ENCODE peak calls at places on chromosomes 13 and 19, in six cellular contexts. F, H, E, L, I and Y are unnamed samples. For H4K20me1, the result is how much of the 10 kb centered on the place peaks cover.

GRCh38 chr19:28913626-28914025 is 299.3 kb downstream of the UQCRFS1 start:
- DNase-seq in F (no peak), H (no peak), E (no peak), L (no peak), I (no peak), Y (no peak)

GRCh38 chr19:38839816-38840582 is 8.4 kb upstream of the ECH1 start:
- DNase-seq in F (no peak), H (no peak), E (peak), L (no peak), I (no peak), Y (no peak)

GRCh38 chr13:107276936-107277335 is 709.0 kb upstream of the ARGLU1 start:
- DNase-seq in F (no peak), H (no peak), E (peak), L (no peak), I (no peak), Y (no peak)

GRCh38 chr13:108915095-108915633 is 285.8 kb downstream of the MYO16 start:
- DNase-seq in F (no peak), H (peak), E (peak), L (peak), I (peak), Y (no peak)

GRCh38 chr19:3061214-3062161 is 807 bp downstream of the TLE5 start:
- DNase-seq in F (no peak), H (peak), E (peak), L (no peak), I (no peak), Y (no peak)

GRCh38 chr13:37409756-37410155 is 188.8 kb downstream of the POSTN start:
- DNase-seq in F (no peak), H (no peak), E (peak), L (no peak), I (no peak), Y (no peak)

GRCh38 chr13:42538996-42539395 is 35.0 kb upstream of the TNFSF11 start:
- DNase-seq in F (no peak), H (no peak), E (no peak), L (peak), I (no peak), Y (no peak)

GRCh38 chr19:20423381-20424207 is 142.0 kb downstream of the ZNF737 start:
- DNase-seq in F (no peak), H (peak), E (peak), L (peak), I (no peak), Y (peak)

GRCh38 chr13:78881746-78882145 is 222.8 kb upstream of the OBI1 start:
- DNase-seq in F (no peak), H (peak), E (no peak), L (no peak), I (no peak), Y (no peak)

GRCh38 chr19:33175886-33176669 is 18.1 kb upstream of the LRP3 start:
- DNase-seq in F (no peak), H (peak), E (peak), L (no peak), I (peak), Y (peak)

GRCh38 chr13:33637978-33638743 is 179.8 kb upstream of the RFC3 start:
- DNase-seq in F (no peak), H (no peak), E (peak), L (peak), I (no peak), Y (no peak)

GRCh38 chr19:29963576-29963975 is 21.5 kb downstream of the URI1 start:
- DNase-seq in F (no peak), H (no peak), E (no peak), L (no peak), I (no peak), Y (no peak)
- H3K9ac ChIP-seq in F (no peak), H (no peak), E (no peak), L (no peak), I (no peak), Y (no peak)

DNA sequence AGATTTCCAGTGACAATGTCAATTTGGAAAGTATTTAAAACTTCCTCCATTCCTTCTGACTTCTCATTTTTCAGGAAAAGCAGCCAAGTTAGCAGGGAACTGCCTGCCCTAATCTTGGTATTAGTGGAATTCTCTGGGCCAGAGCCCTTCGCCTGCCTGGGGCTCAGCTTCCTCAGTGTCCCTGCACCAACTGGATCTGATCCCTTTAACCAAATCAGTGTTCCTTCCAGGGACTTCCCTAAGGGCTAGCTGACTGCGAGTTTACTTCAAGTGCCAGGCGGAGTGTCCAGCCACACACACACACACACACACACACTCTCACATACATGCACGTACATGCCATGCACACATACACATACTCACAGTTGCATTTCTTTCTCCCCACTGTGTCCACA is 20.0 kb downstream of the RAB20 start:
- DNase-seq in F (no peak), H (peak), E (peak), L (no peak), I (no peak), Y (peak)
- TF ChIP-seq EZH2phosphoT487 in F (no peak), H (no peak), E (no peak), L (no peak), I (no peak), Y (no peak)

GRCh38 chr19:41321204-41321599 is 11.2 kb downstream of the CCDC97 start:
- DNase-seq in F (no peak), H (no peak), E (no peak), L (no peak), I (no peak), Y (no peak)

GRCh38 chr19:41320185-41320518 is 10.2 kb downstream of the CCDC97 start:
- DNase-seq in F (no peak), H (no peak), E (no peak), L (no peak), I (no peak), Y (no peak)

GRCh38 chr19:41318696-41319499 is 8.9 kb downstream of the CCDC97 start:
- DNase-seq in F (no peak), H (no peak), E (no peak), L (no peak), I (no peak), Y (no peak)

GRCh38 chr19:41320568-41320967 is 10.6 kb downstream of the CCDC97 start:
- DNase-seq in F (no peak), H (no peak), E (no peak), L (no peak), I (no peak), Y (no peak)

DNA sequence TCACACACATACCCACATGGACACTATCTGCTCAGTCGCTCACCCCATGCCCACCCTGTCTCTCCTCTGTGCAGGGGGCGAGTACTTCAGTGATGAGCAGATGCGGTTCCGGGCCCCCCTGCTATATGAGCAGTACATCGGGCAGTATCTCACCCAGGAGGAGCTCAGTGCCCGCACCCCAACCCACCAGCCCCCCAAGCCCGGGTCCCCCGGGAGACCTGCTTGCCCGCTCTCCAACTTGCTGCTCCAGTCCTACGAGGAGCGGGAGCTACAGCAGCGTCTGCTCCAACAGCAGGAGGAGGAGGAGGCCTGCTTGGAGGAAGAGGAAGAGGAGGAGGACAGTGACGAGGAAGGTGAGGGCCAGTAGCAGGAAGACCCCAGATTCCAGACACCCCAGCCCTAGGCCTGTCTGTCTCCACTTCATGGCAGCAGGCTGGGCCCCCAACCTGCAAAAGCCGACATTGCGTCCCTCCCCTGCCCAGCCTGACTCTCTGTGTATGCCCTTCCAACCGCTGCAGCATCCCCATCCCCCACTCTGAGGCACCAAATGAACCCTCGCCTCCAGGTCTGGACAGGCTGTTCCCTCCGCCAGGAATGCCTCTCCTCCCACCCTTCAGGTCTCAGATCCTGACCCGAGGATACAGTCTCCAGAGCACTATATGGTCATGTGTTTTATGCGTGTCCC is 9.7 kb downstream of the CCDC97 start:
- DNase-seq in F (no peak), H (no peak), E (no peak), L (no peak), I (no peak), Y (no peak)
- H4K20me1 ChIP-seq in F (under half), H (under half), E (under half), L (under half), I (under half), Y (under half)

GRCh38 chr19:55594996-55595530 is 4.3 kb downstream of the FIZ1 start:
- DNase-seq in F (no peak), H (no peak), E (no peak), L (no peak), I (no peak), Y (no peak)
- H3K9ac ChIP-seq in F (no peak), H (no peak), E (no peak), L (no peak), I (no peak), Y (no peak)

DNA sequence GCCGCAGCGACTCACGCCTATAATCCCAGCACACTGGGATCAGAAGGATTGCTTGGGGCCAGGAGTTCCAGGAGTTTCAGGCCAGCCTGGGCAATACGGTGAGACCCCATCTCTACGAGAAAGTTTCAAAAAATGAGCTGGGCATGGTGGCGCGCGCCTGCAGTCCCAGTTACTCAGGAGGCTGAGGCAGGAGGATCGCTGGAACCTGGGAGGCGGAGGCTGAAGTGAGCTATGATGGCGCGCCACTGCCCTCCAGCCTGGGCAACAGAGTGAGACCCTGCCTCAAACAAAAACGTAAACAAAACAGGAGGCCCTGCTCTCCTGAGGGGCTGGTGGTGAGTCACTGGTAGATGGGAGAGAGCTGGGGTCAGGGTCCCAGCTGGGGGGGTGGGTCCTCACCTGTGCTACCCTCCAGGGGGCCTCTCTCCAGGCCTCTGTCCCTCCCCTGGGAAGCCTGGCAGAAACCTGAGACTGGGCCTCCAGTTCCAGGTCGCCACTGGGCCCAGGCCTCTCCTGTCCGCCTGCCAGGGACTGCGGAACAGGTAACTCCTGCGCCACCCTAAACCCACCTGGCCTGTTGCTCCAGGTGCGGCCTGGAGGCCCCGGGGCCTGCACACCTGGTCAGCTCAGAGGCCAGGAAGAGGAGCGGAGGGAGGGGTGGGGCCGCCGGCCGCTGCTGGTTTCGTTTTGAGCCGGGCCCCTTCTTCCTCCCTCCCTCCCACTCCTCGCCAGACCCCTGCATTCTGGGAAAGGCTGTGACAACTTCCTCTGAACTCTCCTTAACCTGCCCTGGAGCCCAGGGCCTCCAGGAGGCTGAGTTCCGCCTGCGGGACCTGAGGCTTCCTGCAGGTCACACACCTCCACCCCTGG is 17.2 kb upstream of the ZBTB7A start:
- DNase-seq in F (no peak), H (no peak), E (no peak), L (peak), I (no peak), Y (no peak)
- TF ChIP-seq EZH2phosphoT487 in F (no peak), H (no peak), E (no peak), L (no peak), I (no peak), Y (no peak)